ENCODE peak calls at places on chromosome X, in six cellular contexts. R is Peyer's patch; M is lower lobe of right lung; X is neural progenitor cell; G is CD8-positive, alpha-beta T cell; I is dorsolateral prefrontal cortex. T is an unnamed sample. For H3K27me3, the result is how much of the 10 kb centered on the place peaks cover.

GRCh38 chrX:10636337-10636736 is 16.0 kb upstream of the MID1 start:
- DNase-seq in G (no peak), M (no peak), R (peak), X (peak), I (no peak), T (peak)

GRCh38 chrX:110418220-110418856 is 59.7 kb downstream of the RTL9 start:
- DNase-seq in I (no peak), R (no peak), X (peak), M (peak), G (no peak), T (peak)

GRCh38 chrX:101744085-101744484 is 84.4 kb upstream of the ARMCX2 start:
- DNase-seq in X (no peak), M (no peak), R (no peak), I (no peak), G (no peak), T (no peak)

GRCh38 chrX:103831803-103832544 is at the start of gene RAB9B:
- DNase-seq in R (peak), X (peak), G (peak), M (peak), I (no peak), T (peak)

GRCh38 chrX:106619797-106620196 is 8.0 kb downstream of the RADX start:
- DNase-seq in M (no peak), G (no peak), I (no peak), R (no peak), X (no peak), T (no peak)

GRCh38 chrX:40152706-40153334 is 55.1 kb upstream of the BCOR start:
- DNase-seq in X (peak), I (no peak), M (peak), R (peak), G (no peak), T (peak)

GRCh38 chrX:154096140-154097002 is 1.1 kb downstream of the MECP2 start:
- DNase-seq in M (peak), G (no peak), X (peak), I (no peak), R (no peak), T (peak)

GRCh38 chrX:16797358-16797757 is 11.1 kb downstream of the TXLNG start:
- DNase-seq in R (no peak), X (no peak), G (no peak), M (no peak), I (no peak), T (no peak)

GRCh38 chrX:107823042-107823441 is 2.6 kb upstream of the MID2 start:
- DNase-seq in R (no peak), I (no peak), M (no peak), X (no peak), G (no peak), T (no peak)

GRCh38 chrX:96688789-96689188 is 4.1 kb downstream of the DIAPH2 start:
- DNase-seq in G (no peak), I (no peak), M (no peak), R (no peak), X (peak), T (peak)

GRCh38 chrX:26262121-26262523 is 46.2 kb downstream of the MAGEB5 start:
- DNase-seq in I (no peak), R (no peak), M (no peak), X (no peak), G (no peak), T (no peak)

GRCh38 chrX:119870626-119871131 is 854 bp downstream of the RNF113A start:
- DNase-seq in R (peak), X (peak), G (peak), M (peak), I (no peak), T (no peak)

GRCh38 chrX:30572004-30572403 is 5.6 kb downstream of the TASL start:
- DNase-seq in G (no peak), R (no peak), X (no peak), I (no peak), M (no peak), T (no peak)

GRCh38 chrX:30572678-30573077 is 4.9 kb downstream of the TASL start:
- DNase-seq in I (no peak), R (no peak), G (no peak), M (no peak), X (no peak), T (no peak)

GRCh38 chrX:30573125-30573524 is 4.4 kb downstream of the TASL start:
- DNase-seq in G (no peak), M (no peak), R (no peak), I (no peak), X (no peak), T (no peak)

GRCh38 chrX:30570505-30570904 is 7.1 kb downstream of the TASL start:
- DNase-seq in M (no peak), G (no peak), R (no peak), X (no peak), I (no peak), T (no peak)
- H3K27ac ChIP-seq in M (no peak), G (no peak), R (no peak), X (no peak), I (no peak), T (no peak)

GRCh38 chrX:70183091-70183490 is 5.8 kb downstream of the DGAT2L6 start:
- DNase-seq in G (no peak), X (no peak), R (no peak), M (no peak), I (no peak), T (no peak)
- H3K27me3 ChIP-seq in G (under half), X (under half), R (under half), M (under half), I (half or more), T (under half)

DNA sequence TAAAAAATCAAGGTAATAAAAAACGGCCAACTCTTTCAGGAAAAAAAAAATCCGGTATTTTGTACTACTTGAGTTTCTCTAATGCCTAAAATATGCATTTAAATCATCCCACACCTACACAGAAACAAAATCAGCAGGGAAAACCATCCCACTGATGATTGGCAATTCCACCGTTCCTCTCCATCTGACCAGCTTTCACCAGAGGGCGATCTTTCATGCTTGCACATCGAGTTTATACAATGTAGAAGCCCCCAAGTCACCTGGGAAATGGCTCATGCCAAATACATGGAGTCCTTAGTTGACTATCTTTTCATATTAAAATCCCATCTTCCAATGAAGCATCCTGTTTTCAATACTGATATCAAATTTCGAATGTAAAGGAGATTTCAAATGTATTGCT is 69.2 kb downstream of the PTCHD1 start:
- DNase-seq in X (peak), G (no peak), R (no peak), I (no peak), M (no peak), T (peak)
- TF ChIP-seq CTCF in X (peak), G (no peak), R (no peak), I (no peak), M (no peak), T (peak)

GRCh38 chrX:45135616-45136015 is 65.1 kb downstream of the DIPK2B start:
- DNase-seq in X (no peak), G (no peak), I (no peak), M (no peak), R (no peak), T (no peak)

GRCh38 chrX:45133465-45133864 is 67.2 kb downstream of the DIPK2B start:
- DNase-seq in R (no peak), M (no peak), X (no peak), I (no peak), G (no peak), T (no peak)

GRCh38 chrX:45138525-45138924 is 62.2 kb downstream of the DIPK2B start:
- DNase-seq in G (no peak), X (no peak), M (no peak), I (no peak), R (no peak), T (no peak)

GRCh38 chrX:45134775-45135174 is 65.9 kb downstream of the DIPK2B start:
- DNase-seq in M (no peak), R (no peak), I (no peak), X (no peak), G (no peak), T (no peak)

DNA sequence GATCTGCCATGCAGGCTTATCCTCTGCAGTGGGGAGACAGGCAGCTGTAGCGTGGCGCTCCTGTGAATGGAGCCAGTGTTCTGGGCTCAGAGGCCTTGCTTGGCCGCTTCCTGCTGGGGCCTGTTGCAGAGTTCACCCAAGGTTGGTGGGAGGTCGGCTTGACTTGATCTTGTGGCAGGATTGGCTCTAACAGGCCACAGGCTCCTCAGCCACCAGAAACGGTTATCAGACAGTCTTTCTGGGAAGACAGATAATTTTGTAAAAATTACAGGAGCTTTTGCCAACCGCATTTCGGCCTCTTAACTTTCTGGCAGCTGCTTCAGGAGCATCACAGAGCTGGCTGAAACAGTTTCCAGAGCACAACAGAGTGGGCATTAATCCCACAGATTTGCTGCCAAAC is 66.4 kb downstream of the DIPK2B start:
- DNase-seq in X (no peak), M (no peak), I (peak), G (no peak), R (no peak), T (no peak)
- H3K27ac ChIP-seq in X (no peak), M (no peak), I (peak), G (no peak), R (no peak), T (no peak)

GRCh38 chrX:68824152-68824433 is 4.7 kb upstream of the EFNB1 start:
- DNase-seq in X (no peak), M (no peak), I (no peak), R (no peak), G (no peak), T (no peak)
- H3K27me3 ChIP-seq in X (under half), M (under half), I (half or more), R (under half), G (under half), T (under half)

DNA sequence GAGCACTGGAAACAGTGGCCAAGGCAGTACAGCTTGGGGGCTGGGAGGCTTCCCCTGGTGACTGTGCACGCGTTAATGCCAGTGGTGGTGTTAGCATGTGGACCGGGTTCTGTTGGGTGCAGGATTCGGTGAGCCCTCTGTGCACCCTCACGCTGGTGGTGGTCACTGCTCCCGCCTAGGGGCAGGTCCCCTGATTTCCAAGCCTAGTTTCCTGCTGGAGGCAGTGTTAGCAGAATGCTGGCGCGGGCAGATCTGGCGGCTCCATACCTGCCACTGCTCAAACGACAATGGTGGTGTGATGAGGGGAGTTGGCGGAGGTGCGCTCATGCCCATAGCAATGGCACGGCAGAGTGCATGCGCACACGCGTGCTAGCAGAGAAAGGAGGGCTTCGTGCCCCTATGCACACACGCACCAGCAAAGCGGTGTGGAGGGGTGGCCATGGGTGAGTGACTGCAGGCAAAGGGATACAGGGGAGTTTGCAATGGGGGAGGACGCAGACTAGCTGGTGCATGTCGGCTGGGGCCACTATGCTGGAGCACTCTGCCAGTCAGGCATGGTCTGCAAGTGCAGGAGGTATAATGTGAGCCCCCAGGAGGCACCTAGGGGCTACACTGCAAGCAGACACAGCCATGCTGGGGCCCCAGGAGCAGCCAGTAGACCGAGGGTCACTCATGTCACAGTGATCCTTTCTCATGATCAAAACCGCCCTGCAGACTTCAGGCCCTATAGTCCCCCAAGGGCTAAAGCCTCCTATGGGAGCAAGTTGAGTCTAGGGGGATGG is 93.0 kb downstream of the MAGEE1 start:
- DNase-seq in G (no peak), I (no peak), X (no peak), M (no peak), R (no peak), T (no peak)
- TF ChIP-seq CTCF in G (no peak), I (no peak), X (no peak), M (no peak), R (no peak), T (no peak)

GRCh38 chrX:42920752-42921151 is 142.8 kb upstream of the PPP1R2C start:
- DNase-seq in G (no peak), X (no peak), R (no peak), I (no peak), M (no peak), T (no peak)
- H3K27ac ChIP-seq in G (no peak), X (no peak), R (no peak), I (no peak), M (no peak), T (no peak)

T was measured in WERI-Rb-1.